ENCODE peak calls at places on chromosomes 11 and 22, in six cellular contexts. C, J, N, T, V and U are unnamed samples.

GRCh38 chr11:12871788-12872321 is 137.3 kb upstream of the RASSF10 start:
- DNase-seq in C (no peak), J (no peak), N (no peak), T (no peak), V (peak; percentile 42), U (no peak)

GRCh38 chr22:46043816-46044717 is 67.1 kb upstream of the WNT7B start:
- DNase-seq in C (no peak), J (peak; percentile 82), N (no peak), T (no peak), V (no peak), U (peak; percentile 63)

GRCh38 chr11:119222308-119222707 is 16.2 kb downstream of the CBL start:
- DNase-seq in C (no peak), J (no peak), N (no peak), T (no peak), V (peak; percentile 81), U (no peak)

GRCh38 chr11:99368579-99368978 is 347.8 kb downstream of the CNTN5 start:
- DNase-seq in C (no peak), J (no peak), N (no peak), T (no peak), V (no peak), U (no peak)

GRCh38 chr22:46783721-46784120 is 21.3 kb downstream of the TBC1D22A start:
- DNase-seq in C (no peak), J (no peak), N (no peak), T (no peak), V (peak; percentile 14), U (no peak)

GRCh38 chr11:95977534-95978174 is 53.7 kb upstream of the MTMR2 start:
- DNase-seq in C (no peak), J (no peak), N (no peak), T (no peak), V (peak; percentile 69), U (no peak)

GRCh38 chr11:120832609-120833221 is 191.2 kb upstream of the TBCEL start:
- DNase-seq in C (no peak), J (no peak), N (no peak), T (no peak), V (no peak), U (no peak)

GRCh38 chr11:74815966-74816365 is 67.3 kb downstream of the RNF169 start:
- DNase-seq in C (no peak), J (no peak), N (no peak), T (no peak), V (no peak), U (no peak)

GRCh38 chr11:94553938-94554337 is 10.2 kb downstream of the FUT4 start:
- DNase-seq in C (no peak), J (no peak), N (no peak), T (no peak), V (peak; percentile 91), U (no peak)

GRCh38 chr11:128522943-128523518 is 64.3 kb downstream of the ETS1 start:
- DNase-seq in C (no peak), J (no peak), N (no peak), T (peak; percentile 61), V (no peak), U (no peak)

GRCh38 chr11:16603890-16604783 is 134.3 kb upstream of the C11orf58 start:
- DNase-seq in C (peak; percentile 47), J (peak; percentile 29), N (peak; percentile 64), T (no peak), V (peak; percentile 58), U (peak; percentile 82)

GRCh38 chr22:38336699-38337098 is 19.5 kb upstream of the CSNK1E start:
- DNase-seq in C (no peak), J (no peak), N (no peak), T (no peak), V (no peak), U (no peak)

GRCh38 chr11:23288001-23288783 is 427.9 kb upstream of the CCDC179 start:
- DNase-seq in C (no peak), J (no peak), N (no peak), T (no peak), V (peak; percentile 94), U (no peak)

GRCh38 chr22:40116496-40117200 is 61.1 kb upstream of the TNRC6B start:
- DNase-seq in C (no peak), J (no peak), N (no peak), T (peak; percentile 50), V (no peak), U (no peak)

GRCh38 chr11:31926816-31927528 is 115.8 kb upstream of the PAX6 start:
- DNase-seq in C (no peak), J (no peak), N (no peak), T (no peak), V (no peak), U (no peak)

GRCh38 chr22:27107824-27108223 is 450.4 kb downstream of the MIAT start:
- DNase-seq in C (peak; percentile 78), J (no peak), N (no peak), T (no peak), V (peak; percentile 94), U (peak; percentile 86)

GRCh38 chr11:64777449-64778222 is 706 bp downstream of the SF1 start:
- DNase-seq in C (peak; percentile 82), J (peak; percentile 79), N (peak; percentile 90), T (peak; percentile 63), V (peak; percentile 75), U (peak; percentile 94)

GRCh38 chr11:95451682-95452081 is 220.7 kb upstream of the SESN3 start:
- DNase-seq in C (no peak), J (no peak), N (no peak), T (no peak), V (peak; percentile 73), U (no peak)

GRCh38 chr11:20790622-20791021 is 121.2 kb downstream of the NELL1 start:
- DNase-seq in C (no peak), J (no peak), N (no peak), T (no peak), V (no peak), U (no peak)

GRCh38 chr22:22125028-22125578 is 119.5 kb upstream of the VPREB1 start:
- DNase-seq in C (no peak), J (no peak), N (no peak), T (no peak), V (no peak), U (no peak)

GRCh38 chr11:36098046-36098445 is 154.2 kb downstream of the LDLRAD3 start:
- DNase-seq in C (no peak), J (no peak), N (no peak), T (no peak), V (no peak), U (no peak)

GRCh38 chr11:107457205-107457557 is 444 bp downstream of the CWF19L2 start:
- DNase-seq in C (no peak), J (no peak), N (no peak), T (no peak), V (peak; percentile 1), U (no peak)

GRCh38 chr22:35683560-35683959 is 34.1 kb upstream of the APOL5 start:
- DNase-seq in C (no peak), J (no peak), N (no peak), T (no peak), V (no peak), U (no peak)

GRCh38 chr11:59559886-59560285 is 48.5 kb downstream of the OR4D9 start:
- DNase-seq in C (no peak), J (no peak), N (no peak), T (no peak), V (no peak), U (no peak)

GRCh38 chr11:68010058-68011041 is at the start of gene ALDH3B1:
- DNase-seq in C (peak; percentile 90), J (peak; percentile 46), N (peak; percentile 96), T (no peak), V (peak; percentile 70), U (peak; percentile 97)

GRCh38 chr11:68011046-68011943 is 1.2 kb downstream of the ALDH3B1 start:
- DNase-seq in C (peak; percentile 17), J (no peak), N (no peak), T (no peak), V (no peak), U (no peak)

GRCh38 chr11:68008381-68009337 is 1.5 kb upstream of the ALDH3B1 start:
- DNase-seq in C (peak; percentile 70), J (no peak), N (no peak), T (no peak), V (no peak), U (peak; percentile 65)

GRCh38 chr11:68007498-68008380 is 2.4 kb upstream of the ALDH3B1 start:
- DNase-seq in C (peak; percentile 20), J (no peak), N (no peak), T (no peak), V (no peak), U (peak; percentile 34)

DNA sequence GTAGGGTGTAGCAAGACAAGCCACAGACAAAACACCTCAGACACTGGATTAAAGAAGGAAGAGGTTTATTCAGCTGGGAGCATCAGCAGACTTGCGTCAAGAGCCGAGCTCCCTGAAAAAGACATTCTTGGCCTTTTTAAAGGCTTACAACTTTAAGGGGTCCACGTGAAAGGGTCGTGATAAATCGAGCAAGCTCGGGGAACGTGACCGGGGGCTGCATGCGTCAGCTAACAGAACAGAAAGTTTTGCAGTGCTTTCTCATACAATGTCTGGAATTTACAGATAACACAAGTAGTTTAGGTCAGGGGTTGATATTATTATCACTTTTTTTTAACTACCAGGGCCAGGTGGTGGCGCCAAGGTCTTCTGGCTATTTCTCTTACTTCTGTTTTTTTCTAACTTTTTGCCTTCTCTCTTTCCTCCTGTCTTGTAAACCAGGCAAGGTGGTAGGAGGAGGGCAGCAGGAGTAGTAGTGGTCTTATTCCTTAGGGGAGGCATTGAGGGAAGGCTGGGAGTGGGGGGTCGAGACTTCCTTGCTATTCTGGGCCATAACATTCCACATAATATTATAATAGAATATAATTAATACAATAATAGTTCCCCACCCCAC is 631 bp upstream of the ALDH3B1 start:
- DNase-seq in C (peak; percentile 47), J (no peak), N (no peak), T (no peak), V (peak; percentile 53), U (no peak)
- H3K27ac ChIP-seq in C (peak overlapping the region; percentile 87), J (peak overlapping the region; percentile 68), N (peak overlapping the region; percentile 83), T (no peak overlapping the region), V (peak overlapping the region; percentile 88), U (no peak overlapping the region)

GRCh38 chr11:114610550-114610949 is 15.0 kb upstream of the NXPE4 start:
- DNase-seq in C (no peak), J (peak; percentile 1), N (no peak), T (no peak), V (no peak), U (no peak)
- H3K9me3 ChIP-seq in C (no peaks in the 10 kb centered on the region), J (no peaks in the 10 kb centered on the region), N (no peaks in the 10 kb centered on the region), T (no peaks in the 10 kb centered on the region), V (no peaks in the 10 kb centered on the region), U (no peaks in the 10 kb centered on the region)

GRCh38 chr22:23233084-23233501 is 52.8 kb downstream of the BCR start:
- DNase-seq in C (no peak), J (no peak), N (no peak), T (no peak), V (no peak), U (peak; percentile 57)
- H3K4me1 ChIP-seq in C (peaks cover 18% of the 10 kb centered on the region), J (no peaks in the 10 kb centered on the region), N (no peaks in the 10 kb centered on the region), T (peaks cover 12% of the 10 kb centered on the region), V (peaks cover 14% of the 10 kb centered on the region), U (no peaks in the 10 kb centered on the region)

GRCh38 chr22:33496112-33496511 is 424.2 kb downstream of the LARGE1 start:
- DNase-seq in C (no peak), J (no peak), N (no peak), T (no peak), V (no peak), U (no peak)
- H3K27ac ChIP-seq in C (no peak overlapping the region), J (no peak overlapping the region), N (no peak overlapping the region), T (no peak overlapping the region), V (no peak overlapping the region), U (no peak overlapping the region)

DNA sequence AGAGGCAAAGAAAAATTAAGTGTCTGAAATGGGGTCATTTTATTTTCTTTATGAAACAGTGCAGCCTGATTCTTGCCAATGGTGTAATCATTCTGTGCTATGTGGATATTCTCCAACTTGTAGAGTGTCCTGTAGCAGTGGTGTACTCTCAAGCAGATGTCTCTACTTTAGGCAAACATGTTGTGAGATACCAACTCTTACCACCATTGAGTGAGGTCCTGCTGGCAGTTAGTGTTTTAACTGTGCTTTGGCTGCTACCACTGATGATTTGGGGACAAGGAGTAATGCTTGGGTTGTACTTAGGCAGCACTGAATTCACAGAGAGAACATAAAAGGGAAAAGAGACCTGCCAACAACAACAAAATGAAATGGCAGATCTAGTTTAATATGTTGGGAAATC is 122.5 kb downstream of the APIP start:
- DNase-seq in C (no peak), J (no peak), N (no peak), T (no peak), V (no peak), U (no peak)
- H3K9me3 ChIP-seq in C (no peaks in the 10 kb centered on the region), J (no peaks in the 10 kb centered on the region), N (no peaks in the 10 kb centered on the region), T (no peaks in the 10 kb centered on the region), V (peaks cover 5% of the 10 kb centered on the region), U (peaks cover 2% of the 10 kb centered on the region)